ENCODE peak calls at places on chromosomes 2 and 18, in nine cellular contexts. L is H7; I is GM12878; T is fibroblast of the aortic adventitia; W is activated CD8-positive, alpha-beta memory T cell treated with anti-CD3 and anti-CD28 coated beads, Interleukin-2, amount 50 U/mL, for 48 hours; F is cerebellum; E is NCI-H1092 treated with DMSO at 0.1 percent for 48 hours; M is renal cortical epithelial cell; A is stomach. Y is an unnamed sample.

GRCh38 chr2:240582781-240583180 is 3.8 kb upstream of the CAPN10 start:
- DNase-seq in L (no peak), I (no peak), T (no peak), W (no peak), F (no peak), E (no peak), M (no peak), A (no peak), Y (no peak)

GRCh38 chr2:24466871-24467870 is 23.9 kb upstream of the NCOA1 start:
- DNase-seq in L (peak; percentile 37), I (no peak), T (no peak), W (no peak), F (no peak), E (no peak), M (no peak), A (no peak), Y (no peak)

GRCh38 chr2:197358927-197359326 is 48.3 kb upstream of the ANKRD44 start:
- DNase-seq in L (no peak), I (no peak), T (no peak), W (no peak), F (no peak), E (no peak), M (no peak), A (no peak), Y (no peak)

GRCh38 chr2:7984693-7985353 is 697.0 kb upstream of the ID2 start:
- DNase-seq in L (no peak), I (no peak), T (no peak), W (no peak), F (no peak), E (no peak), M (no peak), A (no peak), Y (no peak)

GRCh38 chr2:65300772-65301711 is 73.4 kb downstream of the ACTR2 start:
- DNase-seq in L (peak; percentile 84), I (peak; percentile 61), T (peak; percentile 94), W (peak; percentile 82), F (peak; percentile 48), E (peak; percentile 20), M (peak; percentile 36), A (peak; percentile 70), Y (no peak)

GRCh38 chr2:18084376-18084775 is 205.9 kb downstream of the KCNS3 start:
- DNase-seq in L (no peak), I (no peak), T (no peak), W (no peak), F (no peak), E (no peak), M (no peak), A (no peak), Y (no peak)

GRCh38 chr2:181376999-181377398 is 80.2 kb upstream of the ITGA4 start:
- DNase-seq in L (no peak), I (no peak), T (no peak), W (no peak), F (no peak), E (no peak), M (no peak), A (no peak), Y (no peak)

GRCh38 chr18:11027862-11028261 is 121.5 kb downstream of the PIEZO2 start:
- DNase-seq in L (no peak), I (peak; percentile 68), T (no peak), W (no peak), F (no peak), E (no peak), M (no peak), A (no peak), Y (no peak)

GRCh38 chr2:134501476-134502089 is 217.2 kb downstream of the TMEM163 start:
- DNase-seq in L (no peak), I (no peak), T (no peak), W (no peak), F (peak; percentile 33), E (no peak), M (peak; percentile 52), A (no peak), Y (no peak)

GRCh38 chr2:170530803-170531564 is 184.2 kb upstream of the SP5 start:
- DNase-seq in L (no peak), I (no peak), T (no peak), W (no peak), F (no peak), E (no peak), M (no peak), A (no peak), Y (no peak)

GRCh38 chr2:196696423-196697073 is 57.0 kb downstream of the CCDC150 start:
- DNase-seq in L (no peak), I (no peak), T (peak; percentile 90), W (no peak), F (no peak), E (no peak), M (peak; percentile 87), A (no peak), Y (peak; percentile 11)

GRCh38 chr2:26911911-26912861 is 58.3 kb upstream of the MAPRE3 start:
- DNase-seq in L (peak; percentile 68), I (no peak), T (no peak), W (no peak), F (peak; percentile 81), E (peak; percentile 74), M (peak; percentile 1), A (no peak), Y (no peak)

GRCh38 chr18:60259052-60259681 is 113.4 kb downstream of the MC4R start:
- DNase-seq in L (no peak), I (no peak), T (peak; percentile 3), W (no peak), F (no peak), E (no peak), M (peak; percentile 9), A (no peak), Y (no peak)

GRCh38 chr2:182020319-182021055 is 34.8 kb downstream of the PPP1R1C start:
- DNase-seq in L (no peak), I (no peak), T (peak; percentile 65), W (no peak), F (no peak), E (no peak), M (no peak), A (no peak), Y (peak; percentile 24)

GRCh38 chr2:21422724-21423522 is 299.2 kb downstream of the TDRD15 start:
- DNase-seq in L (no peak), I (no peak), T (no peak), W (no peak), F (no peak), E (no peak), M (no peak), A (no peak), Y (no peak)

GRCh38 chr2:7703048-7703447 is 785.8 kb downstream of the RNF144A start:
- DNase-seq in L (peak; percentile 42), I (no peak), T (no peak), W (no peak), F (no peak), E (no peak), M (no peak), A (no peak), Y (no peak)

GRCh38 chr2:34110392-34110791 is 511.3 kb upstream of the FAM98A start:
- DNase-seq in L (no peak), I (no peak), T (no peak), W (no peak), F (no peak), E (no peak), M (no peak), A (no peak), Y (no peak)

GRCh38 chr2:148122788-148123187 is 101.9 kb downstream of the MBD5 start:
- DNase-seq in L (no peak), I (no peak), T (peak; percentile 42), W (no peak), F (no peak), E (no peak), M (peak; percentile 74), A (no peak), Y (no peak)

GRCh38 chr2:191215666-191216065 is 29.5 kb upstream of the MYO1B start:
- DNase-seq in L (no peak), I (no peak), T (no peak), W (no peak), F (no peak), E (no peak), M (no peak), A (no peak), Y (no peak)

GRCh38 chr18:4157339-4157738 is 297.8 kb downstream of the DLGAP1 start:
- DNase-seq in L (no peak), I (peak; percentile 19), T (no peak), W (no peak), F (no peak), E (no peak), M (no peak), A (no peak), Y (no peak)

GRCh38 chr2:181724662-181725061 is 44.3 kb upstream of the NEUROD1 start:
- DNase-seq in L (no peak), I (no peak), T (no peak), W (no peak), F (no peak), E (no peak), M (no peak), A (no peak), Y (no peak)

GRCh38 chr2:95312543-95313205 is 15.5 kb downstream of the KCNIP3 start:
- DNase-seq in L (no peak), I (no peak), T (no peak), W (no peak), F (no peak), E (no peak), M (no peak), A (no peak), Y (no peak)

GRCh38 chr18:49464718-49465598 is 4.5 kb upstream of the DYM start:
- DNase-seq in L (peak; percentile 66), I (no peak), T (peak; percentile 28), W (no peak), F (no peak), E (no peak), M (peak; percentile 34), A (no peak), Y (peak; percentile 27)

GRCh38 chr2:223474893-223475292 is 127.3 kb downstream of the SCG2 start:
- DNase-seq in L (no peak), I (no peak), T (no peak), W (no peak), F (no peak), E (no peak), M (no peak), A (no peak), Y (no peak)

GRCh38 chr2:72917138-72917874 is at the start of gene EMX1:
- DNase-seq in L (peak; percentile 99), I (no peak), T (no peak), W (peak; percentile 71), F (peak; percentile 57), E (peak; percentile 37), M (peak; percentile 44), A (peak; percentile 83), Y (peak; percentile 12)

GRCh38 chr2:209391776-209392401 is 32.0 kb upstream of the MAP2 start:
- DNase-seq in L (no peak), I (no peak), T (peak; percentile 77), W (no peak), F (no peak), E (no peak), M (no peak), A (no peak), Y (no peak)

GRCh38 chr2:165274698-165275097 is 35.5 kb downstream of the SCN2A start:
- DNase-seq in L (no peak), I (no peak), T (peak; percentile 84), W (no peak), F (peak; percentile 91), E (no peak), M (no peak), A (peak; percentile 27), Y (no peak)

GRCh38 chr2:224892574-224893204 is 149.6 kb downstream of the DOCK10 start:
- DNase-seq in L (peak; percentile 14), I (no peak), T (no peak), W (no peak), F (no peak), E (no peak), M (no peak), A (no peak), Y (no peak)

GRCh38 chr2:60819155-60819862 is 62.1 kb upstream of the REL start:
- DNase-seq in L (no peak), I (no peak), T (no peak), W (peak; percentile 88), F (no peak), E (no peak), M (no peak), A (peak; percentile 41), Y (no peak)

GRCh38 chr2:167651406-167652151 is 595.8 kb downstream of the STK39 start:
- DNase-seq in L (no peak), I (no peak), T (no peak), W (no peak), F (no peak), E (no peak), M (peak; percentile 25), A (no peak), Y (no peak)

GRCh38 chr2:238305092-238305862 is 15.0 kb upstream of the TRAF3IP1 start:
- DNase-seq in L (peak; percentile 54), I (no peak), T (no peak), W (no peak), F (no peak), E (no peak), M (no peak), A (no peak), Y (no peak)

Y was measured in erythroblast.